ENCODE peak calls at places on chromosomes 11 and 22, in seven cellular contexts. M is activated CD8-positive, alpha-beta T cell treated with anti-CD3 and anti-CD28 coated beads for 36 hours; U is transverse colon; E is mammary epithelial cell; H is HFFc6; G is neural crest cell; V is HFF-Myc. J is an unnamed sample.
A peak's percentile ranks its signal among the peaks of the same experiment; 100 is the strongest.

GRCh38 chr11:118634435-118635236 is 27.2 kb downstream of the PHLDB1 start:
- DNase-seq in U (peak; percentile 88), H (no peak), V (no peak), M (no peak), G (no peak), E (peak; percentile 62), J (no peak)

GRCh38 chr11:123945132-123945531 is 1.5 kb upstream of the OR6T1 start:
- DNase-seq in V (no peak), M (no peak), H (no peak), E (no peak), G (no peak), U (no peak), J (no peak)

GRCh38 chr11:117457031-117457785 is 129.6 kb downstream of the CEP164 start:
- DNase-seq in U (no peak), E (no peak), M (no peak), G (no peak), H (no peak), V (no peak), J (no peak)

GRCh38 chr11:14300661-14301304 is 58.2 kb downstream of the RRAS2 start:
- DNase-seq in V (peak; percentile 56), U (peak; percentile 48), E (peak; percentile 62), G (peak; percentile 39), H (peak; percentile 72), M (peak; percentile 71), J (peak; percentile 27)

GRCh38 chr11:77407613-77408012 is 66.3 kb downstream of the PAK1 start:
- DNase-seq in G (no peak), V (peak; percentile 80), U (peak; percentile 80), E (peak; percentile 82), H (peak; percentile 78), M (no peak), J (no peak)

GRCh38 chr11:72250661-72251465 is 6.9 kb upstream of the PHOX2A start:
- DNase-seq in M (no peak), V (no peak), H (no peak), U (no peak), E (no peak), G (no peak), J (no peak)

GRCh38 chr22:40116496-40117200 is 61.1 kb upstream of the TNRC6B start:
- DNase-seq in V (no peak), U (no peak), H (no peak), G (no peak), M (peak; percentile 49), E (no peak), J (no peak)

GRCh38 chr11:18669629-18670162 is 28.9 kb upstream of the TMEM86A start:
- DNase-seq in M (no peak), U (no peak), H (no peak), E (no peak), V (no peak), G (no peak), J (no peak)

GRCh38 chr22:42294034-42294985 is 23.9 kb upstream of the TCF20 start:
- DNase-seq in E (peak; percentile 42), M (no peak), U (peak; percentile 64), H (peak; percentile 33), G (peak; percentile 59), V (no peak), J (no peak)

GRCh38 chr11:71239581-71239980 is 12.8 kb downstream of the SHANK2 start:
- DNase-seq in H (no peak), V (no peak), M (no peak), U (no peak), G (no peak), E (no peak), J (no peak)

GRCh38 chr11:69670158-69670845 is 4.9 kb downstream of the LTO1 start:
- DNase-seq in H (peak; percentile 72), E (peak; percentile 63), U (peak; percentile 79), G (peak; percentile 90), V (peak; percentile 70), M (peak; percentile 70), J (peak; percentile 89)
- TF ChIP-seq CTCF in H (peak; percentile 98), E (peak; percentile 99), U (peak; percentile 87), G (peak; percentile 95), V (peak; percentile 95), M (peak; percentile 95), J (peak; percentile 87)

GRCh38 chr11:66069715-66070603 is at the start of gene PACS1:
- DNase-seq in G (peak; percentile 53), U (peak; percentile 76), H (peak; percentile 71), E (peak; percentile 48), M (peak; percentile 80), V (no peak), J (peak; percentile 91)

GRCh38 chr11:66072518-66072917 is 2.4 kb downstream of the PACS1 start:
- DNase-seq in E (no peak), G (no peak), H (no peak), V (no peak), U (no peak), M (no peak), J (no peak)

GRCh38 chr11:66071326-66071870 is 1.3 kb downstream of the PACS1 start:
- DNase-seq in V (no peak), H (no peak), E (peak; percentile 19), G (no peak), U (no peak), M (peak; percentile 42), J (no peak)

GRCh38 chr11:66068923-66069714 is 953 bp upstream of the PACS1 start:
- DNase-seq in U (peak; percentile 42), M (peak; percentile 67), G (no peak), H (peak; percentile 59), E (peak; percentile 53), V (no peak), J (peak; percentile 64)

GRCh38 chr11:66070604-66071325 is 693 bp downstream of the PACS1 start:
- DNase-seq in V (no peak), E (peak; percentile 54), H (peak; percentile 19), U (peak; percentile 43), M (peak; percentile 35), G (peak; percentile 30), J (peak; percentile 52)
- TF ChIP-seq CTCF in V (no peak), E (no peak), H (no peak), U (no peak), M (no peak), G (no peak), J (no peak)

GRCh38 chr11:19933801-19934488 is 221.3 kb downstream of the NAV2 start:
- DNase-seq in U (no peak), G (no peak), M (no peak), E (no peak), H (no peak), V (no peak), J (no peak)

GRCh38 chr11:19935507-19935906 is 222.9 kb downstream of the NAV2 start:
- DNase-seq in E (peak; percentile 39), U (no peak), M (no peak), G (no peak), V (no peak), H (peak; percentile 92), J (no peak)

GRCh38 chr11:19936461-19936860 is 223.8 kb downstream of the DBX1 start:
- DNase-seq in E (no peak), M (no peak), H (no peak), U (no peak), V (no peak), G (no peak), J (no peak)

GRCh38 chr11:19933132-19933735 is 220.6 kb downstream of the NAV2 start:
- DNase-seq in E (no peak), U (no peak), V (no peak), G (no peak), H (no peak), M (no peak), J (no peak)

DNA sequence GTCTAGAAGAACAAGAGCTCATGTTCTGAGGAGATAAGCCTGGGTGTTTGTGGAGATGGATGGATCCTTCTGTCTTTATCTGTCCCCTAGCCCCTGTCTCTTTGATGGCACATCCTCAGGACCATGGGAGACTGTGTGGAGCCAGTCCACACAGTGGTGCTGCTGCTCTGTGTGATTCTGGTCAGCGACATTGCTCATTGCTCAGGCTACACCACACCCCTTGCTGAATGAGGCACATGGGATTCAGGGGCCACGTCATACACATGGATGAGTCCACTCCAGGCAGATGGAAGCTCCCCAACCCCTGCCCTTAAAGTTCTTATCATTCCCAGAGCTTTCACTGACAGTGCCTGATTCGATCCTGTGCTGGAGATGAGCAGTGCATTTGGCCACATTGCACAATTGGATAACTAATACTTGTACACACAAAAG is 222.2 kb downstream of the NAV2 start:
- DNase-seq in U (no peak), V (no peak), H (peak; percentile 89), G (no peak), M (no peak), E (peak; percentile 53), J (no peak)
- TF ChIP-seq CTCF in U (no peak), V (no peak), H (no peak), G (no peak), M (no peak), E (no peak), J (no peak)

DNA sequence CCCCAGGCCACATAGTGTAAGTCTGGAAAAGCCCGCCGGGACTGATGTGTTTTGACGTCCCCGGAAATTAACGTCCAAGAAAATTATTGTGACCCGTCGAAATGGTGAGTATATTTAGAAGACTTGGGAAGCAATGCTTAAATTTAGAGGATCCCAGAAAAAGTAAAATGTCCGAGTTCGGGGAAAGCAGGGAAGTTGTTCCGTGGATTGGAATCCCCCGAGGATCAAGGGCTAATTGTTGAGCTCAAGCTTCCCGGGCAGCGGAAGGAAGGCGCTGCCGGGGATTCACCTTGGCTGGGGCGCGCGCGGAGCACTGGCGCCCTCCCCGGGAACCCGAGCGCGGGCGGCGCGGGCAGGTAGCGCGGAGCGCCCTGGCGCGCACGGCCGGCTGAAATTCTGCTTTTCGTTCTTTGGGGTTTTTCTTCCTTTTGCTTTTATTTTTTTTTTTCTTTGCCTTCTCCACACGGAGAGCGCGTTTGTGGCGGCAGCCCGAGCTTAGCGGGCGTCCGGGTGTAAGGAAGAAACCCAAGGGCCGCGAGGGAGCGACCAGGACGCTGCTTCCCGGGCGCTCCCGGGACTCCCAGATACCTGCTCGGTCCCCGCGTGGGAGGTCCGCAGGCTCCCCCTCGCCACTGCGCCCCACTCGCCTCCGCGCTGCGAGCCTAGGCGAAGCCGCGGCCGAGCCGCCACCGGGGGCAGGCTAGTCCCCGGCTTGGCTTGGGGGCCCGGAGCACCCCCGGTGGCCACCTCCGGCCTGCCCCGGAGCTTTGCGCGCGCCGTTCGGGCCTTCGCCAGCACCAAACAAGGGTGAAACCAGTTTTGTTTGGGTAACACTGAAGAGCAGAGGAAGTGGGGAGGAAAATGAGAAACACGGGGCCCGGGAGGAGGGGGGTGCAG is 4.7 kb upstream of the IGF2 start:
- DNase-seq in H (no peak), M (peak; percentile 30), V (no peak), G (no peak), E (peak; percentile 40), U (no peak), J (no peak)
- TF ChIP-seq CTCF in H (peak; percentile 31), M (no peak), V (no peak), G (peak; percentile 31), E (no peak), U (no peak), J (no peak)

GRCh38 chr22:37045958-37046357 is 5.6 kb upstream of the KCTD17 start:
- DNase-seq in V (no peak), M (peak; percentile 47), E (no peak), U (no peak), H (peak; percentile 41), G (no peak), J (no peak)
- TF ChIP-seq CTCF in V (peak; percentile 65), M (peak; percentile 76), E (peak; percentile 43), U (peak; percentile 51), H (peak; percentile 85), G (peak; percentile 60), J (peak; percentile 1)

J was measured in GM13976.